ENCODE peak calls at places on chromosome 2, in five cellular contexts. Y, H, W, A and G are unnamed samples.

GRCh38 chr2:95077521-95077807 is 44.1 kb downstream of the MRPS5 start:
- DNase-seq in Y (no peak), H (no peak), W (no peak), A (no peak), G (no peak)

GRCh38 chr2:36658277-36658748 is 38.2 kb upstream of the VIT start:
- DNase-seq in Y (no peak), H (no peak), W (no peak), A (no peak), G (no peak)

GRCh38 chr2:11097038-11097720 is 58.1 kb upstream of the SLC66A3 start:
- DNase-seq in Y (no peak), H (no peak), W (no peak), A (no peak), G (peak)

GRCh38 chr2:161044095-161044874 is 115.9 kb upstream of the TANK start:
- DNase-seq in Y (no peak), H (no peak), W (no peak), A (no peak), G (no peak)

GRCh38 chr2:234451852-234452625 is 44.8 kb downstream of the ARL4C start:
- DNase-seq in Y (no peak), H (no peak), W (no peak), A (no peak), G (peak)

GRCh38 chr2:121405233-121405632 is 120.2 kb upstream of the TFCP2L1 start:
- DNase-seq in Y (no peak), H (no peak), W (no peak), A (no peak), G (no peak)

GRCh38 chr2:11679491-11680130 is 9.6 kb upstream of the NTSR2 start:
- DNase-seq in Y (no peak), H (peak), W (peak), A (no peak), G (no peak)

GRCh38 chr2:189440644-189440946 is 679 bp upstream of the WDR75 start:
- DNase-seq in Y (no peak), H (peak), W (no peak), A (no peak), G (peak)

GRCh38 chr2:96899084-96899735 is 29.3 kb upstream of the SEMA4C start:
- DNase-seq in Y (no peak), H (no peak), W (no peak), A (no peak), G (no peak)

GRCh38 chr2:10620481-10620880 is 69.3 kb downstream of the NOL10 start:
- DNase-seq in Y (no peak), H (no peak), W (no peak), A (no peak), G (no peak)

GRCh38 chr2:240935101-240935876 is 29.2 kb downstream of the CROCC2 start:
- DNase-seq in Y (peak), H (peak), W (peak), A (no peak), G (no peak)

GRCh38 chr2:223486741-223487140 is 115.4 kb downstream of the SCG2 start:
- DNase-seq in Y (no peak), H (no peak), W (no peak), A (no peak), G (no peak)

GRCh38 chr2:48515588-48515987 is 14.4 kb upstream of the STON1 start:
- DNase-seq in Y (no peak), H (no peak), W (no peak), A (no peak), G (no peak)

GRCh38 chr2:178152542-178152941 is 40.3 kb downstream of the RBM45 start:
- DNase-seq in Y (no peak), H (no peak), W (no peak), A (no peak), G (no peak)

GRCh38 chr2:131034122-131035051 is 58.9 kb downstream of the FAM168B start:
- DNase-seq in Y (peak), H (no peak), W (no peak), A (no peak), G (peak)

GRCh38 chr2:147108553-147108952 is 736.3 kb upstream of the ACVR2A start:
- DNase-seq in Y (no peak), H (no peak), W (no peak), A (no peak), G (no peak)

GRCh38 chr2:20576598-20577115 is 74.2 kb downstream of the HS1BP3 start:
- DNase-seq in Y (no peak), H (no peak), W (no peak), A (no peak), G (no peak)

GRCh38 chr2:165067958-165068612 is 112.8 kb upstream of the SLC38A11 start:
- DNase-seq in Y (no peak), H (no peak), W (peak), A (no peak), G (peak)

GRCh38 chr2:212537311-212538155 is 1.1 kb downstream of the ERBB4 start:
- DNase-seq in Y (peak), H (peak), W (peak), A (no peak), G (no peak)
- TF ChIP-seq CTCF in Y (no peak), H (no peak), W (no peak), A (no peak), G (no peak)

GRCh38 chr2:113226462-113226861 is 52.3 kb downstream of the PAX8 start:
- DNase-seq in Y (no peak), H (no peak), W (no peak), A (no peak), G (no peak)

GRCh38 chr2:113223813-113224212 is 50.0 kb downstream of the PSD4 start:
- DNase-seq in Y (no peak), H (no peak), W (no peak), A (no peak), G (no peak)

GRCh38 chr2:113227290-113227689 is 51.4 kb downstream of the PAX8 start:
- DNase-seq in Y (no peak), H (no peak), W (no peak), A (no peak), G (no peak)

GRCh38 chr2:113224647-113225046 is 50.9 kb downstream of the PSD4 start:
- DNase-seq in Y (no peak), H (no peak), W (no peak), A (no peak), G (no peak)

DNA sequence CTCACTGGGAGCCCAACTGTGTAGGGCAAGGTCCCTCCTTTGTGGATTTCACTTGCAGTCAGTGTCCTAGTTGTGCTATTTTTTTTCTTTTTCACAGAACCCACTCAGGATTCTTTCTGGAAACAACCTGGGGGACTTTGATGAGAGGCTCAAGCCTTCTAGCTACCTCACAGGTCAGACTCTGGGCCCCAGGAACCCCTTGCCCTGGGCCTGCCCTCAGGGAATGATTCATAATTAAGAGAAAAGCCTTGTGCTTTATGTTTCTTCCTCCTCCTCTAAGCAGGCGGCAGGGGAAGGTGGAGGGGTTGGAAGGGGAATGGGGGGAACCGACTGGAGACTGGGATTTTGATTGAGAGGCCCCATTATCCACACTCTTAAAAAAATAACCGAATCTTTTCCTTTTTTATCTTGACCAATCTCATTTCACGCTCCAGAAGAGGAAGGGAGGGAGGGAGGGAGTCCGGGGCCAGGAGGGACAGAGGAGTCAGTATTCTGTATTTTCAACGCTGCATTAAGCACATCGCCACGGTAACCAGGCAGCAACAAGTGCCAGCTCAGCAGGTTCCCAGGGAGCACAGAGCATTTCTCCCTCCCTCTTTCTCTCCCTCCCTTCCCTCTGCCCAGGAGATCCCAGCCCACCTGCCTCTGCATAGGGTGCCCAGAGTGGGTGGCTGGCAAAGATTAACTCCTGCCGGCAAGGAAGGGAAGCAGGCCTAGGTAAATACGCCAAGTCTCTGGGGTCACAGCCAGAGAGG is 51.9 kb downstream of the PSD4 start:
- DNase-seq in Y (no peak), H (no peak), W (peak), A (no peak), G (no peak)
- H3K27ac ChIP-seq in Y (no peak), H (no peak), W (peak), A (no peak), G (no peak)

GRCh38 chr2:44897406-44897805 is 44.1 kb upstream of the SIX3 start:
- DNase-seq in Y (no peak), H (no peak), W (no peak), A (no peak), G (no peak)
- TF ChIP-seq CTCF in Y (no peak), H (no peak), W (no peak), A (peak), G (no peak)

DNA sequence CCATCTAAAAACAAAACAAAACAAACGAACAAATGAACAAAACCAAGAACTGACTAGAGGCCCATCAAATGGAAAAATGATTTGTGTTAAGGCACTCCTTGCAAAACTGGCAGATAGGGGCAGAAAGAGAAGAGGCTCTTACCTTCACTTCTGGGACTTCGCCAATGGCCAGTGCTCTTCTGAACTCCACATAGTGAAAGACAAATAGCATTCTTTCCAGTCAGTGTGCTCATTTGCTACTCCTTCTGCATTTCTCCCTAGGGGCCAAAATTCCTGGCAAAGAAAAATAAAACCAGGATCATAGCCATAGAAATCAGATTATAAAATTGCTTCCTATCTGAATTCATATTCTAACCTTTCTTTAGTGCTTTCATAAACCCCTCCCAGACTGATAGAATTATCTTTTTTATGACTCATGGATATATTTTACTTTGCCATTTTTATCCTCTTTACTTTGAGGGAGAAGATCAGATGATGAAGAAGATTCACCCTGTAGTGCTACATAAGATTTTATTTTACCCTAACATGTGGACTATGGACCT is 56.9 kb upstream of the PELI1 start:
- DNase-seq in Y (no peak), H (no peak), W (no peak), A (no peak), G (no peak)
- H3K27ac ChIP-seq in Y (peak), H (no peak), W (no peak), A (no peak), G (no peak)

GRCh38 chr2:183250061-183250460 is 125.8 kb downstream of the NUP35 start:
- DNase-seq in Y (no peak), H (no peak), W (no peak), A (no peak), G (peak)

GRCh38 chr2:183253441-183254130 is 129.3 kb downstream of the NUP35 start:
- DNase-seq in Y (no peak), H (no peak), W (no peak), A (no peak), G (no peak)

GRCh38 chr2:183244300-183244849 is 120.1 kb downstream of the NUP35 start:
- DNase-seq in Y (no peak), H (no peak), W (no peak), A (no peak), G (no peak)

GRCh38 chr2:183250472-183250871 is 126.2 kb downstream of the NUP35 start:
- DNase-seq in Y (no peak), H (no peak), W (no peak), A (no peak), G (no peak)

GRCh38 chr2:183248866-183249567 is 124.8 kb downstream of the NUP35 start:
- DNase-seq in Y (no peak), H (no peak), W (no peak), A (peak), G (peak)
- TF ChIP-seq CTCF in Y (peak), H (peak), W (peak), A (peak), G (peak)